ENCODE peak calls at places on chromosomes 3 and 15, in six cellular contexts. One of them, this sample, is unnamed.

GRCh38 chr3:193732391-193732790 is 139.4 kb downstream of the OPA1 start:
- DNase-seq in IMR-90: peak
- DNase-seq in GM23248: peak
- DNase-seq in keratinocyte: no peak
- DNase-seq in mesenchymal stem cell: peak
- DNase-seq in DND-41: no peak
- DNase-seq in this sample: peak

GRCh38 chr3:172221550-172221949 is 182.2 kb downstream of the FNDC3B start:
- DNase-seq in IMR-90: peak
- DNase-seq in GM23248: peak
- DNase-seq in keratinocyte: peak
- DNase-seq in mesenchymal stem cell: peak
- DNase-seq in DND-41: no peak
- DNase-seq in this sample: peak

GRCh38 chr15:63234479-63234878 is 42.9 kb upstream of the APH1B start:
- DNase-seq in IMR-90: peak
- DNase-seq in GM23248: peak
- DNase-seq in keratinocyte: no peak
- DNase-seq in mesenchymal stem cell: peak
- DNase-seq in DND-41: no peak
- DNase-seq in this sample: peak

GRCh38 chr15:72786946-72787345 is 3.4 kb upstream of the ADPGK start:
- DNase-seq in IMR-90: no peak
- DNase-seq in GM23248: no peak
- DNase-seq in keratinocyte: no peak
- DNase-seq in mesenchymal stem cell: no peak
- DNase-seq in DND-41: no peak
- DNase-seq in this sample: no peak

GRCh38 chr3:129651316-129652202 is 45.1 kb upstream of the PLXND1 start:
- DNase-seq in IMR-90: peak
- DNase-seq in GM23248: peak
- DNase-seq in keratinocyte: peak
- DNase-seq in mesenchymal stem cell: peak
- DNase-seq in DND-41: no peak
- DNase-seq in this sample: peak

GRCh38 chr3:58271901-58272501 is 34.0 kb upstream of the RPP14 start:
- DNase-seq in IMR-90: peak
- DNase-seq in GM23248: peak
- DNase-seq in keratinocyte: peak
- DNase-seq in mesenchymal stem cell: peak
- DNase-seq in DND-41: no peak
- DNase-seq in this sample: peak

GRCh38 chr15:81049835-81050234 is 49.1 kb downstream of the TLNRD1 start:
- DNase-seq in IMR-90: no peak
- DNase-seq in GM23248: no peak
- DNase-seq in keratinocyte: no peak
- DNase-seq in mesenchymal stem cell: no peak
- DNase-seq in DND-41: no peak
- DNase-seq in this sample: no peak

GRCh38 chr15:35308802-35309201 is 223.7 kb upstream of the NANOGP8 start:
- DNase-seq in IMR-90: peak
- DNase-seq in GM23248: peak
- DNase-seq in keratinocyte: no peak
- DNase-seq in mesenchymal stem cell: peak
- DNase-seq in DND-41: no peak
- DNase-seq in this sample: peak

GRCh38 chr3:127455541-127456450 is 134.7 kb downstream of the TPRA1 start:
- DNase-seq in IMR-90: peak
- DNase-seq in GM23248: peak
- DNase-seq in keratinocyte: no peak
- DNase-seq in mesenchymal stem cell: peak
- DNase-seq in DND-41: peak
- DNase-seq in this sample: peak

GRCh38 chr3:146471012-146471411 is 1.7 kb upstream of the PLSCR2 start:
- DNase-seq in IMR-90: no peak
- DNase-seq in GM23248: no peak
- DNase-seq in keratinocyte: no peak
- DNase-seq in mesenchymal stem cell: no peak
- DNase-seq in DND-41: no peak
- DNase-seq in this sample: no peak

GRCh38 chr15:59221479-59221878 is 14.8 kb downstream of the LDHAL6B start:
- DNase-seq in IMR-90: no peak
- DNase-seq in GM23248: no peak
- DNase-seq in keratinocyte: no peak
- DNase-seq in mesenchymal stem cell: no peak
- DNase-seq in DND-41: no peak
- DNase-seq in this sample: no peak

GRCh38 chr3:197343656-197344408 is 45.4 kb upstream of the DLG1 start:
- DNase-seq in IMR-90: no peak
- DNase-seq in GM23248: no peak
- DNase-seq in keratinocyte: no peak
- DNase-seq in mesenchymal stem cell: no peak
- DNase-seq in DND-41: no peak
- DNase-seq in this sample: no peak

GRCh38 chr15:88513195-88513594 is 33.3 kb downstream of the DET1 start:
- DNase-seq in IMR-90: peak
- DNase-seq in GM23248: peak
- DNase-seq in keratinocyte: no peak
- DNase-seq in mesenchymal stem cell: peak
- DNase-seq in DND-41: no peak
- DNase-seq in this sample: peak

GRCh38 chr15:39094116-39094515 is 486.8 kb upstream of the THBS1 start:
- DNase-seq in IMR-90: peak
- DNase-seq in GM23248: peak
- DNase-seq in keratinocyte: no peak
- DNase-seq in mesenchymal stem cell: no peak
- DNase-seq in DND-41: no peak
- DNase-seq in this sample: no peak

GRCh38 chr15:96356494-96357455 is 26.3 kb downstream of the NR2F2 start:
- DNase-seq in IMR-90: peak
- DNase-seq in GM23248: peak
- DNase-seq in keratinocyte: no peak
- DNase-seq in mesenchymal stem cell: peak
- DNase-seq in DND-41: no peak
- DNase-seq in this sample: peak

GRCh38 chr3:185813691-185814215 is 11.1 kb downstream of the IGF2BP2 start:
- DNase-seq in IMR-90: peak
- DNase-seq in GM23248: peak
- DNase-seq in keratinocyte: no peak
- DNase-seq in mesenchymal stem cell: peak
- DNase-seq in DND-41: no peak
- DNase-seq in this sample: peak

GRCh38 chr3:183826854-183827253 is 1.5 kb upstream of the MAP6D1 start:
- DNase-seq in IMR-90: no peak
- DNase-seq in GM23248: no peak
- DNase-seq in keratinocyte: no peak
- DNase-seq in mesenchymal stem cell: no peak
- DNase-seq in DND-41: no peak
- DNase-seq in this sample: no peak

GRCh38 chr3:71564361-71564760 is 19.2 kb downstream of the FOXP1 start:
- DNase-seq in IMR-90: no peak
- DNase-seq in GM23248: peak
- DNase-seq in keratinocyte: no peak
- DNase-seq in mesenchymal stem cell: no peak
- DNase-seq in DND-41: no peak
- DNase-seq in this sample: no peak

GRCh38 chr3:3065876-3066275 is 44.3 kb downstream of the IL5RA start:
- DNase-seq in IMR-90: peak
- DNase-seq in GM23248: peak
- DNase-seq in keratinocyte: no peak
- DNase-seq in mesenchymal stem cell: no peak
- DNase-seq in DND-41: no peak
- DNase-seq in this sample: peak

GRCh38 chr3:61594978-61595687 is 33.8 kb downstream of the PTPRG start:
- DNase-seq in IMR-90: peak
- DNase-seq in GM23248: peak
- DNase-seq in keratinocyte: no peak
- DNase-seq in mesenchymal stem cell: peak
- DNase-seq in DND-41: no peak
- DNase-seq in this sample: peak

GRCh38 chr3:112303811-112304325 is 9.9 kb upstream of the SLC9C1 start:
- DNase-seq in IMR-90: peak
- DNase-seq in GM23248: peak
- DNase-seq in keratinocyte: no peak
- DNase-seq in mesenchymal stem cell: peak
- DNase-seq in DND-41: no peak
- DNase-seq in this sample: peak

GRCh38 chr15:77516786-77517185 is 96.1 kb downstream of the HMG20A start:
- DNase-seq in IMR-90: no peak
- DNase-seq in GM23248: no peak
- DNase-seq in keratinocyte: no peak
- DNase-seq in mesenchymal stem cell: no peak
- DNase-seq in DND-41: no peak
- DNase-seq in this sample: no peak
- H3K9ac ChIP-seq in IMR-90: no peak
- H3K9ac ChIP-seq in GM23248: no peak
- H3K9ac ChIP-seq in keratinocyte: no peak
- H3K9ac ChIP-seq in mesenchymal stem cell: no peak
- H3K9ac ChIP-seq in DND-41: no peak
- H3K9ac ChIP-seq in this sample: no peak

GRCh38 chr3:160449660-160450598 is at the start of gene TRIM59:
- DNase-seq in IMR-90: peak
- DNase-seq in GM23248: peak
- DNase-seq in keratinocyte: peak
- DNase-seq in mesenchymal stem cell: peak
- DNase-seq in DND-41: no peak
- DNase-seq in this sample: peak
- H3K27ac ChIP-seq in IMR-90: peak
- H3K27ac ChIP-seq in GM23248: peak
- H3K27ac ChIP-seq in keratinocyte: peak
- H3K27ac ChIP-seq in mesenchymal stem cell: peak
- H3K27ac ChIP-seq in DND-41: no peak
- H3K27ac ChIP-seq in this sample: peak

DNA sequence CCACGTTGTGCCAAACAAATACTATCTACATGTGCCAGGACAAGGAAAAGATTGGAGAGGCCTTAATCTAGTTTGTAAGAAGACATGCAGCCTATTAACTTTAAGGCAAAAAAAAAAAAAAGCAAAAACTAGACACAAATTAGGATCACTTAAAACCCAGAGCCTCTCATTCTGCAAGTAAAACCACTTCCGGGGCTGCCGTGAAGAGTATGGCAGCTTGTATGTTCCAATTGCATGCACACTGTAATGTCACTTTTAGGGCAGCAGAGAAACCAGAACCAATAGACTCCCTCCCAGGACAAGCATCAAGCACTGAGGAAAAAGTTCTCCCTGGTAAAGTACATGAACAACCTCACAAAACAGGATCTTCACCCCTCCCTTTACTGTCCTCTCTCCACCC is 70.6 kb downstream of the RSL24D1 start:
- DNase-seq in IMR-90: no peak
- DNase-seq in GM23248: no peak
- DNase-seq in keratinocyte: no peak
- DNase-seq in mesenchymal stem cell: no peak
- DNase-seq in DND-41: no peak
- DNase-seq in this sample: no peak
- H2AFZ ChIP-seq in IMR-90: no peak
- H2AFZ ChIP-seq in GM23248: no peak
- H2AFZ ChIP-seq in keratinocyte: no peak
- H2AFZ ChIP-seq in mesenchymal stem cell: no peak
- H2AFZ ChIP-seq in DND-41: no peak
- H2AFZ ChIP-seq in this sample: no peak

GRCh38 chr3:42906905-42907183 is 902 bp downstream of the ZNF662 start:
- DNase-seq in IMR-90: no peak
- DNase-seq in GM23248: no peak
- DNase-seq in keratinocyte: no peak
- DNase-seq in mesenchymal stem cell: no peak
- DNase-seq in DND-41: no peak
- DNase-seq in this sample: no peak
- H3K9ac ChIP-seq in IMR-90: no peak
- H3K9ac ChIP-seq in GM23248: peak
- H3K9ac ChIP-seq in keratinocyte: no peak
- H3K9ac ChIP-seq in mesenchymal stem cell: peak
- H3K9ac ChIP-seq in DND-41: no peak
- H3K9ac ChIP-seq in this sample: no peak

GRCh38 chr3:37320276-37320675 is 145.9 kb upstream of the LRRFIP2 start:
- DNase-seq in IMR-90: no peak
- DNase-seq in GM23248: no peak
- DNase-seq in keratinocyte: no peak
- DNase-seq in mesenchymal stem cell: no peak
- DNase-seq in DND-41: no peak
- DNase-seq in this sample: no peak
- H3K27ac ChIP-seq in IMR-90: no peak
- H3K27ac ChIP-seq in GM23248: no peak
- H3K27ac ChIP-seq in keratinocyte: no peak
- H3K27ac ChIP-seq in mesenchymal stem cell: no peak
- H3K27ac ChIP-seq in DND-41: no peak
- H3K27ac ChIP-seq in this sample: no peak

GRCh38 chr3:48013288-48013980 is 2.8 kb downstream of the MAP4 start:
- DNase-seq in IMR-90: peak
- DNase-seq in GM23248: peak
- DNase-seq in keratinocyte: no peak
- DNase-seq in mesenchymal stem cell: peak
- DNase-seq in DND-41: no peak
- DNase-seq in this sample: peak
- H2AFZ ChIP-seq in IMR-90: no peak
- H2AFZ ChIP-seq in GM23248: no peak
- H2AFZ ChIP-seq in keratinocyte: no peak
- H2AFZ ChIP-seq in mesenchymal stem cell: no peak
- H2AFZ ChIP-seq in DND-41: no peak
- H2AFZ ChIP-seq in this sample: no peak